ENCODE peak calls at places on chromosome 14, in six cellular contexts. I is tibial nerve, K is ovary, Y is pancreas, C is fibroblast of mammary gland, L is brain microvascular endothelial cell. O is an unnamed sample.

GRCh38 chr14:100329233-100330006 is 6.3 kb downstream of the SLC25A47 start:
- DNase-seq in I (no peak), K (no peak), Y (no peak), C (no peak), L (no peak), O (no peak)

GRCh38 chr14:83975435-83976222 is 1554.3 kb upstream of the FLRT2 start:
- DNase-seq in I (no peak), K (no peak), Y (peak), C (peak), L (peak), O (peak)

GRCh38 chr14:41925409-41925808 is 318.7 kb downstream of the LRFN5 start:
- DNase-seq in I (no peak), K (no peak), Y (no peak), C (peak), L (no peak), O (peak)

GRCh38 chr14:24052656-24053547 is 1.1 kb downstream of the CARMIL3 start:
- DNase-seq in I (no peak), K (no peak), Y (no peak), C (peak), L (no peak), O (no peak)

GRCh38 chr14:73008501-73008900 is 18.4 kb downstream of the ZFYVE1 start:
- DNase-seq in I (no peak), K (no peak), Y (no peak), C (peak), L (peak), O (peak)

GRCh38 chr14:55381040-55381439 is 30.6 kb downstream of the ATG14 start:
- DNase-seq in I (no peak), K (no peak), Y (no peak), C (no peak), L (no peak), O (no peak)

GRCh38 chr14:32434180-32434579 is 105.1 kb downstream of the AKAP6 start:
- DNase-seq in I (no peak), K (no peak), Y (no peak), C (no peak), L (no peak), O (no peak)

GRCh38 chr14:31864937-31865855 is 211.9 kb upstream of the ARHGAP5 start:
- DNase-seq in I (no peak), K (no peak), Y (no peak), C (no peak), L (no peak), O (no peak)

GRCh38 chr14:79825046-79825521 is 386.2 kb downstream of the DIO2 start:
- DNase-seq in I (no peak), K (no peak), Y (no peak), C (peak), L (no peak), O (peak)

GRCh38 chr14:81953419-81953818 is 419.8 kb upstream of the SEL1L start:
- DNase-seq in I (no peak), K (no peak), Y (no peak), C (no peak), L (no peak), O (no peak)

GRCh38 chr14:63922696-63923421 is 70.1 kb downstream of the SYNE2 start:
- DNase-seq in I (no peak), K (no peak), Y (peak), C (no peak), L (peak), O (no peak)

GRCh38 chr14:71243697-71244096 is 336.4 kb downstream of the PCNX1 start:
- DNase-seq in I (no peak), K (no peak), Y (no peak), C (peak), L (peak), O (peak)

GRCh38 chr14:101290681-101291080 is 270.6 kb upstream of the DIO3 start:
- DNase-seq in I (no peak), K (no peak), Y (no peak), C (no peak), L (no peak), O (no peak)

GRCh38 chr14:93956082-93956481 is 20.3 kb downstream of the ASB2 start:
- DNase-seq in I (no peak), K (no peak), Y (no peak), C (no peak), L (no peak), O (no peak)

GRCh38 chr14:24053548-24054323 is 1.9 kb downstream of the CARMIL3 start:
- DNase-seq in I (no peak), K (no peak), Y (peak), C (no peak), L (no peak), O (no peak)

GRCh38 chr14:99936738-99937474 is 128.3 kb upstream of the EVL start:
- DNase-seq in I (no peak), K (no peak), Y (no peak), C (no peak), L (no peak), O (no peak)

GRCh38 chr14:61761959-61762786 is at the start of gene SNAPC1:
- DNase-seq in I (peak), K (peak), Y (peak), C (peak), L (peak), O (peak)

GRCh38 chr14:60805881-60806569 is 71.5 kb downstream of the MNAT1 start:
- DNase-seq in I (no peak), K (no peak), Y (no peak), C (peak), L (peak), O (peak)

GRCh38 chr14:31881531-31882310 is 195.4 kb upstream of the ARHGAP5 start:
- DNase-seq in I (no peak), K (no peak), Y (no peak), C (peak), L (no peak), O (peak)

GRCh38 chr14:58151701-58152568 is at the start of gene ARMH4:
- DNase-seq in I (peak), K (peak), Y (peak), C (peak), L (peak), O (peak)

GRCh38 chr14:59274991-59275391 is 86.5 kb downstream of the DAAM1 start:
- DNase-seq in I (no peak), K (no peak), Y (no peak), C (no peak), L (no peak), O (peak)

GRCh38 chr14:81341405-81342180 is 58.5 kb downstream of the STON2 start:
- DNase-seq in I (no peak), K (no peak), Y (no peak), C (peak), L (no peak), O (no peak)

GRCh38 chr14:100484531-100485267 is 102.5 kb downstream of the BEGAIN start:
- DNase-seq in I (no peak), K (no peak), Y (no peak), C (no peak), L (no peak), O (no peak)

GRCh38 chr14:24095196-24096068 is 1.3 kb downstream of the PCK2 start:
- DNase-seq in I (peak), K (no peak), Y (peak), C (peak), L (no peak), O (no peak)

GRCh38 chr14:54599932-54600331 is 33.0 kb downstream of the SAMD4A start:
- DNase-seq in I (no peak), K (no peak), Y (no peak), C (peak), L (no peak), O (no peak)

GRCh38 chr14:59595071-59595470 is 18.5 kb upstream of the CCDC175 start:
- DNase-seq in I (no peak), K (no peak), Y (no peak), C (no peak), L (no peak), O (no peak)

GRCh38 chr14:93748208-93749080 is 39.8 kb downstream of the PRIMA1 start:
- DNase-seq in I (no peak), K (no peak), Y (no peak), C (no peak), L (no peak), O (no peak)

GRCh38 chr14:34103176-34103575 is 152.3 kb upstream of the EGLN3 start:
- DNase-seq in I (no peak), K (no peak), Y (no peak), C (no peak), L (no peak), O (peak)

GRCh38 chr14:104442107-104442551 is 137.4 kb upstream of the C14orf180 start:
- DNase-seq in I (no peak), K (no peak), Y (no peak), C (no peak), L (no peak), O (no peak)

GRCh38 chr14:91511014-91511466 is 930 bp upstream of the PPP4R3A start:
- DNase-seq in I (no peak), K (no peak), Y (no peak), C (peak), L (no peak), O (peak)

GRCh38 chr14:72479471-72479931 is 414.4 kb downstream of the DPF3 start:
- DNase-seq in I (no peak), K (no peak), Y (no peak), C (no peak), L (no peak), O (no peak)

GRCh38 chr14:74531467-74531866 is 37.9 kb downstream of the ISCA2 start:
- DNase-seq in I (no peak), K (no peak), Y (no peak), C (peak), L (peak), O (peak)
- TF ChIP-seq CTCF in I (peak), K (no peak), Y (no peak), C (peak), L (peak), O (peak)

GRCh38 chr14:67137744-67138371 is 51.4 kb upstream of the GARIN2 start:
- DNase-seq in I (no peak), K (no peak), Y (no peak), C (peak), L (no peak), O (peak)
- TF ChIP-seq CTCF in I (no peak), K (no peak), Y (peak), C (peak), L (peak), O (no peak)

DNA sequence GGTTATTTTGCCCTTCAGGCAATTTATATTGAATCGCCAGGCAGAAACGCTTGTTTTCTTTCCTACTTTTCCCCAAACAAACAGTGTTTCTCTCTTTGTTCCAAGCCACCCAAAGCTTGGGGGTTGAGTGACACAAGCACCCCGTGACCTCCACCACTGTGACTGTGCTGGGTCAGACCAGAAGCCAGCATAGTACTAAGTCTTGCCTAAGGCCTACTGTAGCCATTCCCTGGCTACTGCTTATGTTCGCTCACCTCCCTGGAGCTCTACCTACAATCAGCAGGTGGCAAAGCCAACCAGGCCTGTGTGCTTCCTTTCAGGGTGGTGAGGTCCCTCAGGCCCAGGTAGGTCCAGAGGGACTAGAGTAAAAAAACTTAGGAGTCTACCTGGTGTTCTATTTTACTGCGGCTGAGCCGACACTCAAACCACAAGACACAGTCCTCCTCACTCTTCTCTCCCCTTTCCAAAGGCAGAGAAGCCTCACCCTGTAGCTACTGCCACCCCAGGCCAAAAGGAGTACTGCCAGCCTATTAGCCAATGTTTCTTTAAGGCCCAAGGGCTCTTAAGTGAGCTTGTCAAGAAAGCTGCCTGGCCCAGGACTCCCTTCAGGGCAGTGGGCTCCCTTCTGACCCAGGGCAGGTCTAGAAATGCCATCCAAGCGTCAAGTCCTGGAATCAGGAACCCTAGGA is 411.8 kb upstream of the MIS18BP1 start:
- DNase-seq in I (no peak), K (no peak), Y (no peak), C (no peak), L (no peak), O (no peak)
- TF ChIP-seq CTCF in I (no peak), K (no peak), Y (no peak), C (no peak), L (peak), O (no peak)

DNA sequence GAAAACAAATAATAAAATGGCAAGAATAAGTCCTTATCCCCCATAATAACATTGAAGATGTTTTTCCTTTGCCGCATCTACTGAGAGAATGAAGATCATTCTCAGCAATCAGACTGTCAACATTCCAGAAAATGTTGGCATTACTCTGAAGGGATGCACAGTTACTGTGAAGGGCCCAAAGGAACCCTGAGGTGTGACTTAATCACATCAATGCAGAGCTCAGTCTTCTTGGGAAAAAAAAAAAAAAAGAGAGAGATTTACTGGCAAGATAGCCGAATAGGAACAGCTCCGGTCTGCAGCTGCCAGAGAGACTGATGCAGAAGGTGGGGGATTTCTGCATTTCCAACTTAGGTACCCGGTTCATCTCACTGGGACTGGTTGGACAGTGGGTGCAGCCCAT is 41.3 kb upstream of the OR6J1 start:
- DNase-seq in I (no peak), K (no peak), Y (no peak), C (no peak), L (no peak), O (no peak)
- TF ChIP-seq CTCF in I (no peak), K (no peak), Y (no peak), C (no peak), L (no peak), O (no peak)

GRCh38 chr14:25108959-25109358 is 59.0 kb upstream of the STXBP6 start:
- DNase-seq in I (no peak), K (no peak), Y (peak), C (peak), L (no peak), O (no peak)
- TF ChIP-seq CTCF in I (no peak), K (no peak), Y (no peak), C (no peak), L (no peak), O (no peak)

GRCh38 chr14:77059276-77059934 is 30.9 kb upstream of the IRF2BPL start:
- DNase-seq in I (no peak), K (no peak), Y (no peak), C (peak), L (peak), O (peak)
- TF ChIP-seq CTCF in I (no peak), K (no peak), Y (no peak), C (peak), L (peak), O (peak)

GRCh38 chr14:51365241-51365940 is 125.3 kb downstream of the TMX1 start:
- DNase-seq in I (no peak), K (no peak), Y (no peak), C (peak), L (no peak), O (no peak)

GRCh38 chr14:51367600-51367931 is 127.5 kb downstream of the TMX1 start:
- DNase-seq in I (no peak), K (no peak), Y (no peak), C (peak), L (peak), O (peak)

GRCh38 chr14:51368721-51369163 is 128.7 kb downstream of the TMX1 start:
- DNase-seq in I (peak), K (no peak), Y (no peak), C (peak), L (peak), O (peak)

GRCh38 chr14:51370758-51371386 is 130.8 kb downstream of the TMX1 start:
- DNase-seq in I (no peak), K (no peak), Y (no peak), C (peak), L (peak), O (peak)

GRCh38 chr14:51369814-51370213 is 129.8 kb downstream of the TMX1 start:
- DNase-seq in I (no peak), K (no peak), Y (no peak), C (peak), L (no peak), O (no peak)
- TF ChIP-seq CTCF in I (no peak), K (no peak), Y (peak), C (peak), L (peak), O (no peak)

DNA sequence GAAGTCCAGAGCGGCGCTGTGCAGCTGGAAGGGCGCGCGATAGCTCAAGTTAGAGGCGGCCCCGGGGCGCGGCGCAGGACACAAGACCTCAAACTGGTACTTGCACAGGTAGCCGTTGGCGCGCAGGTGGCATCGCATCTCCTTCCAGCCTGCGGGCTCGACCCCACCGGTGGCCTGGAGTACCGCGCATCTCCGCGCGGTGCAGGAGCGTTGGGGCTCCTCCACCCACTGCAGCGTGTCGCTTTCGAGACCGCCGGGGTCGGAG is 553 bp downstream of the CLEC14A start:
- DNase-seq in I (no peak), K (no peak), Y (no peak), C (no peak), L (no peak), O (peak)
- TF ChIP-seq CTCF in I (peak), K (no peak), Y (no peak), C (no peak), L (no peak), O (no peak)

DNA sequence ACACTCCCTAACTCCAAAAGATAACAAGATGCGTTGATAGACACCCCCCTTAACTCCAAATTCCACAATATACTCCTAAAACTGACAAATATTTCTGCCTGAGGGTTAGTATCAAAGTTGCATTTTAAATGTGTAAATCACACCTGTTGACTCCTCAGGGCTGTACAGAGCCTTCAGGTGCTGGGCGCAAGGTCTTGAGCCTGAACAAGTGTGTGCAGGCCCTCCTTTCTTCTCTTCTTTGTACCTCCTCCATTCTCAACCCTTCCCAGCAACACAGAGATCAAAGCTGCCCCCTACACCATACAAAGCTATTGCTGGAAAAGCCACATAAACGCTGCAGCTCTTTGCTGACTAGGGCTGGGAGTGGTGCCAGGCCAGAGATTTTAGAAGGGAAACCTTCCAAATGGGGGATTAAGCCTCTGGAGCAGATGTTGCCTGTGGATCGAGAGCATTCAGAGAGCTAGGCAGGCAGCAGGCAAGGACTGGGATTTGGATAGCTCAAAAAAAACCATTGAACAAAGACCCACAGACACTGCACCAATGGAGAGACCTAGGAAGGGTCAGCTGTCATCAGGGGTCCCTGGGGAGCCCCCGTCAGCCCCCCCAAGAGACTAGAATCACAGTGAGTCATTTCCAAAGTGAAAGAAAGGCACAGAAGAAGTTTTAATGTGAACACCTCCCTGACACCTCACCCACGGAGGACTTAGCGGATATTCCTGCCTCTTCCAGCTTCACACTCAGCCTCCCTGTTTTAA is 18.3 kb upstream of the SUSD6 start:
- DNase-seq in I (peak), K (peak), Y (no peak), C (peak), L (no peak), O (peak)
- TF ChIP-seq CTCF in I (no peak), K (no peak), Y (no peak), C (no peak), L (no peak), O (no peak)

GRCh38 chr14:65819567-65819966 is 407.0 kb downstream of the FUT8 start:
- DNase-seq in I (no peak), K (no peak), Y (no peak), C (no peak), L (no peak), O (no peak)

GRCh38 chr14:65817011-65817410 is 404.5 kb downstream of the FUT8 start:
- DNase-seq in I (no peak), K (no peak), Y (no peak), C (no peak), L (no peak), O (no peak)

GRCh38 chr14:65810326-65810725 is 397.8 kb downstream of the FUT8 start:
- DNase-seq in I (no peak), K (no peak), Y (no peak), C (no peak), L (no peak), O (no peak)

GRCh38 chr14:65813760-65814387 is 401.3 kb downstream of the FUT8 start:
- DNase-seq in I (no peak), K (no peak), Y (no peak), C (no peak), L (no peak), O (no peak)

GRCh38 chr14:65815127-65815526 is 402.6 kb downstream of the FUT8 start:
- DNase-seq in I (no peak), K (no peak), Y (no peak), C (no peak), L (no peak), O (no peak)
- TF ChIP-seq CTCF in I (no peak), K (no peak), Y (no peak), C (no peak), L (no peak), O (no peak)

O was measured in fibroblast of lung.